ENCODE peak calls at places on chromosomes 16 and 17, in four cellular contexts. L is fibroblast of the aortic adventitia, Q is esophagus squamous epithelium, O is cerebellum. M is an unnamed sample.

GRCh38 chr17:44097110-44097810 is 26.2 kb downstream of the HDAC5 start:
- DNase-seq in L (peak), Q (no peak), O (peak), M (no peak)

GRCh38 chr16:66260522-66261290 is 105.8 kb upstream of the CDH5 start:
- DNase-seq in L (no peak), Q (no peak), O (no peak), M (no peak)

GRCh38 chr16:3520398-3520797 is 19.6 kb downstream of the CLUAP1 start:
- DNase-seq in L (peak), Q (no peak), O (no peak), M (no peak)

GRCh38 chr16:20867585-20867984 is 32.6 kb downstream of the DCUN1D3 start:
- DNase-seq in L (peak), Q (no peak), O (no peak), M (no peak)

GRCh38 chr17:77717941-77718668 is 240.4 kb upstream of the TNRC6C start:
- DNase-seq in L (no peak), Q (no peak), O (no peak), M (peak)

GRCh38 chr16:28561557-28562187 is 8.0 kb downstream of the SGF29 start:
- DNase-seq in L (peak), Q (no peak), O (no peak), M (no peak)

GRCh38 chr16:50751528-50751927 is 9.6 kb downstream of the CYLD start:
- DNase-seq in L (no peak), Q (no peak), O (no peak), M (no peak)

GRCh38 chr17:44004761-44005526 is 522 bp downstream of the NAGS start:
- DNase-seq in L (no peak), Q (no peak), O (no peak), M (no peak)

GRCh38 chr16:57303910-57304168 is 19.4 kb upstream of the PLLP start:
- DNase-seq in L (no peak), Q (no peak), O (no peak), M (peak)

GRCh38 chr17:81519284-81520020 is 6.9 kb upstream of the ACTG1 start:
- DNase-seq in L (no peak), Q (no peak), O (no peak), M (no peak)

GRCh38 chr16:67301080-67301757 is 21.9 kb downstream of the PLEKHG4 start:
- DNase-seq in L (peak), Q (no peak), O (no peak), M (no peak)

GRCh38 chr17:72571813-72572396 is 451.1 kb downstream of the SOX9 start:
- DNase-seq in L (no peak), Q (no peak), O (no peak), M (no peak)

GRCh38 chr17:2195729-2196128 is 107.9 kb downstream of the SMG6 start:
- DNase-seq in L (no peak), Q (no peak), O (no peak), M (no peak)

GRCh38 chr17:81203136-81203535 is 19.6 kb downstream of the CEP131 start:
- DNase-seq in L (no peak), Q (no peak), O (no peak), M (no peak)

GRCh38 chr16:31477220-31478216 is 5.4 kb upstream of the SLC5A2 start:
- DNase-seq in L (no peak), Q (no peak), O (no peak), M (no peak)

GRCh38 chr16:65746941-65747340 is 619.5 kb upstream of the CDH5 start:
- DNase-seq in L (no peak), Q (no peak), O (no peak), M (no peak)

GRCh38 chr17:42679001-42679491 is 2.3 kb upstream of the PLEKHH3 start:
- DNase-seq in L (peak), Q (no peak), O (no peak), M (no peak)

GRCh38 chr16:48446534-48446920 is 61.3 kb upstream of the SIAH1 start:
- DNase-seq in L (no peak), Q (no peak), O (no peak), M (no peak)

GRCh38 chr17:7932949-7933348 is 943 bp downstream of the CNTROB start:
- DNase-seq in L (peak), Q (no peak), O (no peak), M (peak)

GRCh38 chr16:30876867-30877266 is 17.0 kb downstream of the BCL7C start:
- DNase-seq in L (no peak), Q (no peak), O (no peak), M (no peak)

GRCh38 chr16:79272141-79272577 is 328.4 kb downstream of the MAF start:
- DNase-seq in L (no peak), Q (no peak), O (no peak), M (no peak)

GRCh38 chr17:4074831-4075495 is 67.9 kb downstream of the ZZEF1 start:
- DNase-seq in L (peak), Q (no peak), O (peak), M (no peak)

GRCh38 chr16:19883296-19883951 is 1.2 kb downstream of the GPRC5B start:
- DNase-seq in L (peak), Q (no peak), O (peak), M (no peak)

GRCh38 chr17:83154311-83155127 is 75.1 kb downstream of the METRNL start:
- DNase-seq in L (no peak), Q (no peak), O (no peak), M (no peak)

GRCh38 chr16:48734220-48734619 is 124.2 kb upstream of the N4BP1 start:
- DNase-seq in L (no peak), Q (no peak), O (peak), M (no peak)

GRCh38 chr17:54881255-54881972 is 19.2 kb upstream of the TOM1L1 start:
- DNase-seq in L (no peak), Q (no peak), O (no peak), M (no peak)